ENCODE peak calls at places on chromosome 10, in seven cellular contexts. U is GM12878, Q is SK-N-SH, B is HCT116, W is H1, J is HepG2, H is K562. E is an unnamed sample.

GRCh38 chr10:119058005-119058404 is 22.6 kb downstream of the EIF3A start:
- DNase-seq in U (no peak), Q (no peak), B (no peak), W (no peak), J (no peak), H (no peak), E (no peak)

GRCh38 chr10:132280646-132281074 is 27.1 kb downstream of the STK32C start:
- DNase-seq in U (no peak), Q (no peak), B (no peak), W (no peak), J (no peak), H (peak), E (no peak)

GRCh38 chr10:28530751-28531150 is 2.2 kb upstream of the WAC start:
- DNase-seq in U (no peak), Q (no peak), B (no peak), W (no peak), J (peak), H (no peak), E (no peak)

GRCh38 chr10:110304780-110305421 is at the start of gene SMNDC1:
- DNase-seq in U (peak), Q (peak), B (peak), W (peak), J (peak), H (peak), E (peak)

GRCh38 chr10:61458031-61458430 is 4.8 kb upstream of the TMEM26 start:
- DNase-seq in U (no peak), Q (no peak), B (no peak), W (no peak), J (no peak), H (no peak), E (no peak)

GRCh38 chr10:126130291-126130710 is 233.9 kb downstream of the FANK1 start:
- DNase-seq in U (no peak), Q (no peak), B (no peak), W (no peak), J (no peak), H (no peak), E (no peak)

GRCh38 chr10:28925154-28925663 is 247.9 kb downstream of the BAMBI start:
- DNase-seq in U (no peak), Q (no peak), B (no peak), W (no peak), J (no peak), H (no peak), E (peak)

GRCh38 chr10:132870426-132870825 is 71.9 kb downstream of the CFAP46 start:
- DNase-seq in U (no peak), Q (no peak), B (no peak), W (no peak), J (no peak), H (no peak), E (no peak)

GRCh38 chr10:126730856-126731612 is 60.5 kb upstream of the C10orf90 start:
- DNase-seq in U (no peak), Q (no peak), B (no peak), W (no peak), J (no peak), H (no peak), E (no peak)

GRCh38 chr10:127155221-127155620 is 41.2 kb downstream of the INSYN2A start:
- DNase-seq in U (no peak), Q (no peak), B (no peak), W (no peak), J (no peak), H (no peak), E (no peak)

GRCh38 chr10:43347997-43348396 is 23.4 kb upstream of the FXYD4 start:
- DNase-seq in U (no peak), Q (no peak), B (no peak), W (no peak), J (no peak), H (no peak), E (no peak)

GRCh38 chr10:127878474-127879055 is 14.2 kb downstream of the CLRN3 start:
- DNase-seq in U (no peak), Q (no peak), B (no peak), W (peak), J (no peak), H (no peak), E (no peak)

GRCh38 chr10:44786451-44786850 is 124.7 kb upstream of the TMEM72 start:
- DNase-seq in U (no peak), Q (no peak), B (no peak), W (no peak), J (no peak), H (no peak), E (no peak)

GRCh38 chr10:13400196-13400965 is 52.3 kb upstream of the SEPHS1 start:
- DNase-seq in U (no peak), Q (no peak), B (no peak), W (no peak), J (no peak), H (no peak), E (no peak)

GRCh38 chr10:122245136-122245535 is 26.0 kb upstream of the BTBD16 start:
- DNase-seq in U (no peak), Q (no peak), B (no peak), W (no peak), J (no peak), H (no peak), E (no peak)

DNA sequence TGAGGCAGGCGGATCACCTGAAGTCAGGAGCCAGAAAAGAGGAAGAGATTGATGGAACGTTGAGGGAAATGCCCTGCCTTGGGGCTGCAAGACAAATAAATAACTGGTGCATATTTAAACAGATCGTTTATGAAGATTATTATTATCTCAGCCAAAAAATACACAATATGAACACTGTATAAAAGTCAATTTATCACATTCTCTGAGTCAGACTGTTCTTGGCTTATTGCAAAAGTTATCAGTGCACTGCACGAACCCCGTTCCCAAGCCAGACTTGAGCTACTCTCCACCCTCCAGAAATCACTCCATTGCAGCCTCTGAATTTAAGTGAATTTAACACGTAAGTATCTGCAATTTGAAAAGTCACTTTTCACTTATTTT is 1.6 kb downstream of the DNMBP start:
- DNase-seq in U (no peak), Q (no peak), B (no peak), W (no peak), J (no peak), H (no peak), E (no peak)
- TF ChIP-seq JUND in U (no peak), Q (no peak), B (no peak), W (no peak), J (no peak), H (no peak), E (no peak)

GRCh38 chr10:6473901-6474370 is 106.1 kb downstream of the PRKCQ start:
- DNase-seq in U (peak), Q (no peak), B (no peak), W (no peak), J (no peak), H (no peak), E (no peak)
- TF ChIP-seq JUND in U (no peak), Q (no peak), B (no peak), W (no peak), J (no peak), H (no peak), E (no peak)

GRCh38 chr10:72564596-72564995 is 61.3 kb downstream of the MICU1 start:
- DNase-seq in U (no peak), Q (no peak), B (no peak), W (no peak), J (no peak), H (no peak), E (peak)
- TF ChIP-seq JUND in U (no peak), Q (no peak), B (no peak), W (no peak), J (no peak), H (no peak), E (no peak)

DNA sequence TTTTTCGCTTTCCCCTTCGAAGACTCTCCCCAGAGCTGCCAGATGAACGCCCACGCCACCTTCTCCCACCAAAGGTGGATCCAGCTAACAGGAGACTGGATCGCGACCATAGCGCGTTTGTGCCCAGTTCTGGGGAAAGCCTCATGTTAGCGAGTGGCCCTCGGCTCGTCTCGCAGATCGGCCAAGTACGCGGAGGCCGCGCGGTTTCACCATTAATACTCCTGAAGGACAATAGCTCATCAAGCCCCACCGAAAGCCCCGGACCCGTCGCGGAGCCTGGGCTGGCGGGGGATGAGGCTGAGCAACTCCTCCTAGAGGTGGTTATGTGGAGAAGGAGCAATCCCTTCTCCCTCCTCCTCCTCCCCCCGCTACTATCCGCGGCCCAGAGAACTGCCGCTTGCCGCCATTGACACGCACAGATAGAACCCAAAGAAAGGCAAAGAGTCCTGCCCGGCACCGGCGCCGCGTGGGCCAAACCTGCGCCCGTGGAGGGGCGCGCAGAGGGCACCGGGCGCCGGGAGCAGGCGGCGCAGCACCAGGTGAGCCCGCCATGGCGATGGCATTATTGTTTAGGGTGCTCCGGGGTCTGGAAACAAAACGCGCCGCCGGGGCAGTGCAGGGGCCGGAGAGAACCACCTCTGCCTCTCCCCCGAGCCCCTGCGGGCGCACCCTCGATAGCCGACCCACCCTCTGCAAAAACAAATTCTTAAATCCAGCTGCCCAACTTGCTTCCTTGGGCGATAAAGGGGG is at the start of gene MACROH2A2:
- DNase-seq in U (no peak), Q (peak), B (peak), W (peak), J (peak), H (no peak), E (peak)
- TF ChIP-seq JUND in U (no peak), Q (no peak), B (no peak), W (no peak), J (no peak), H (no peak), E (no peak)

DNA sequence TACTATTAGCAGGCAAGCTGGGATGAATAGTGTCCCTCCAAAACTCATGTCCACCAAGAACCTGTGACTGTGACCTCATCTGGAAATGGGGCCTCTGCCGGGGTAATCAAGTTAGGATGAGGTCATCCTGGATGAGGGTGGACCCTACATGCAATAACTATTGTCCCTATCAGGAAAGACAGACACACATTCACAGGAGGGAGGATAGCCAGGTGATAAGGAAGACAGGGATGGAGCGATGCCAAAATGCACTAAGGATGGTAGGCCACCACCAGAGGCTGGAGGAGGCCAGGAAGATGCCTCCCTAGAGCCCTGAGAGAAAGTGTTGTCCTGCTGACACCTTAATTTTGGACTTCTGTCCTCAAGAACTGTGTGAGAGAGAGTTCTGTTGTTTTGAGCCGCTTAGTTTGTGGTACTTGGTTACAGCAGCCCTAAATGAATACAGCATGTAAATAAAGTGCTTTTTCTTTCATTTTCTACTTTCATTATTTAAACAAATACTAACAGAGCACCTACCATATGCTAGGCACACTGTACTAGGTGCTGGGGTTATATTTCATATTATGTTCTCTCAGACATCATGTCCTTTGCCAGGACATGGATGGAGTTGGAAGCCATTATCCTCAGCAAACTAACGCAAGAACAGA is 111.9 kb downstream of the USP6NL start:
- DNase-seq in U (no peak), Q (no peak), B (no peak), W (no peak), J (no peak), H (peak), E (no peak)
- TF ChIP-seq JUND in U (no peak), Q (no peak), B (no peak), W (no peak), J (no peak), H (peak), E (no peak)

DNA sequence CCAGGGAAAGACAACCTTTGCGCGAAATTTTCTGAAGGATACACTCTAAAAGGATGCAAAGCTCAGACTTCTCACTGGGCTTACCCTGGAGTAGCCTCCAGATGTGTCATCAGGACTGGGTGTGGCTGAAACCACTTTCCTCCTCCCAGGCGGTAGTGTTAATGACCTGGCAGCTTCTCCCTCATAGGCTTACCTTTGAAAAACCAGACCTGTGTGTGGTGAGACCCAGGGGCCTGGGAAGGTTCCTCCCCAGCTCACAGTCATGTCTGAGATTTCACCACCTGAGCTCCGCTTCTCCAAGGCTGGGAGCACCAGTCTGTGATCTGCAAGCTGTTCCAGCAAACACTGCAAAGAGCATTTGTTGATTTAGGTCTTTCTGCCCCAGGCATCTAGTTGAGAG is 93.7 kb downstream of the EPC1 start:
- DNase-seq in U (no peak), Q (no peak), B (peak), W (peak), J (no peak), H (peak), E (peak)
- TF ChIP-seq JUND in U (no peak), Q (no peak), B (no peak), W (no peak), J (no peak), H (peak), E (no peak)

GRCh38 chr10:7411671-7412481 is 1.0 kb upstream of the SFMBT2 start:
- DNase-seq in U (no peak), Q (peak), B (no peak), W (peak), J (no peak), H (no peak), E (no peak)

GRCh38 chr10:7412482-7413251 is 1.8 kb upstream of the SFMBT2 start:
- DNase-seq in U (no peak), Q (peak), B (no peak), W (peak), J (no peak), H (no peak), E (no peak)

GRCh38 chr10:7410306-7410799 is 481 bp downstream of the SFMBT2 start:
- DNase-seq in U (no peak), Q (peak), B (no peak), W (peak), J (no peak), H (peak), E (no peak)

GRCh38 chr10:7409732-7410168 is 1.1 kb downstream of the SFMBT2 start:
- DNase-seq in U (no peak), Q (peak), B (no peak), W (no peak), J (no peak), H (no peak), E (no peak)

GRCh38 chr10:7410800-7411670 is at the start of gene SFMBT2:
- DNase-seq in U (no peak), Q (peak), B (no peak), W (peak), J (no peak), H (peak), E (peak)
- TF ChIP-seq JUND in U (no peak), Q (no peak), B (no peak), W (no peak), J (no peak), H (no peak), E (no peak)